ENCODE peak calls at places on chromosome 12, in six cellular contexts. One of them, this sample, is unnamed.

GRCh38 chr12:3168775-3169221 is 91.6 kb downstream of the TSPAN9 start:
- DNase-seq in HS-5: peak
- DNase-seq in AG04450: peak
- DNase-seq in activated CD8-positive, alpha-beta T cell treated with anti-CD3 and anti-CD28 coated beads for 36 hours: peak
- DNase-seq in GM04504: peak
- DNase-seq in fibroblast of the conjunctiva: peak
- DNase-seq in this sample: peak

GRCh38 chr12:87160848-87161601 is 868.2 kb downstream of the C12orf50 start:
- DNase-seq in HS-5: no peak
- DNase-seq in AG04450: no peak
- DNase-seq in activated CD8-positive, alpha-beta T cell treated with anti-CD3 and anti-CD28 coated beads for 36 hours: no peak
- DNase-seq in GM04504: no peak
- DNase-seq in fibroblast of the conjunctiva: no peak
- DNase-seq in this sample: no peak

GRCh38 chr12:95978774-95979173 is 17.4 kb downstream of the HAL start:
- DNase-seq in HS-5: no peak
- DNase-seq in AG04450: no peak
- DNase-seq in activated CD8-positive, alpha-beta T cell treated with anti-CD3 and anti-CD28 coated beads for 36 hours: no peak
- DNase-seq in GM04504: no peak
- DNase-seq in fibroblast of the conjunctiva: no peak
- DNase-seq in this sample: no peak

GRCh38 chr12:8687846-8688601 is 9.8 kb upstream of the RIMKLB start:
- DNase-seq in HS-5: peak
- DNase-seq in AG04450: peak
- DNase-seq in activated CD8-positive, alpha-beta T cell treated with anti-CD3 and anti-CD28 coated beads for 36 hours: no peak
- DNase-seq in GM04504: peak
- DNase-seq in fibroblast of the conjunctiva: peak
- DNase-seq in this sample: no peak

GRCh38 chr12:107379852-107380567 is 286.7 kb upstream of the CRY1 start:
- DNase-seq in HS-5: no peak
- DNase-seq in AG04450: no peak
- DNase-seq in activated CD8-positive, alpha-beta T cell treated with anti-CD3 and anti-CD28 coated beads for 36 hours: no peak
- DNase-seq in GM04504: peak
- DNase-seq in fibroblast of the conjunctiva: peak
- DNase-seq in this sample: no peak

GRCh38 chr12:49342914-49343731 is 3.6 kb upstream of the DNAJC22 start:
- DNase-seq in HS-5: no peak
- DNase-seq in AG04450: no peak
- DNase-seq in activated CD8-positive, alpha-beta T cell treated with anti-CD3 and anti-CD28 coated beads for 36 hours: peak
- DNase-seq in GM04504: no peak
- DNase-seq in fibroblast of the conjunctiva: no peak
- DNase-seq in this sample: peak

GRCh38 chr12:94815958-94816357 is 165.6 kb upstream of the TMCC3 start:
- DNase-seq in HS-5: no peak
- DNase-seq in AG04450: no peak
- DNase-seq in activated CD8-positive, alpha-beta T cell treated with anti-CD3 and anti-CD28 coated beads for 36 hours: no peak
- DNase-seq in GM04504: no peak
- DNase-seq in fibroblast of the conjunctiva: no peak
- DNase-seq in this sample: no peak

GRCh38 chr12:94659531-94659930 is 9.2 kb upstream of the TMCC3 start:
- DNase-seq in HS-5: no peak
- DNase-seq in AG04450: no peak
- DNase-seq in activated CD8-positive, alpha-beta T cell treated with anti-CD3 and anti-CD28 coated beads for 36 hours: no peak
- DNase-seq in GM04504: no peak
- DNase-seq in fibroblast of the conjunctiva: no peak
- DNase-seq in this sample: no peak

GRCh38 chr12:58920956-58921861 is 905 bp upstream of the LRIG3 start:
- DNase-seq in HS-5: no peak
- DNase-seq in AG04450: no peak
- DNase-seq in activated CD8-positive, alpha-beta T cell treated with anti-CD3 and anti-CD28 coated beads for 36 hours: peak
- DNase-seq in GM04504: no peak
- DNase-seq in fibroblast of the conjunctiva: no peak
- DNase-seq in this sample: no peak

This sample was measured in activated naive CD4-positive, alpha-beta T cell treated with anti-CD3 and anti-CD28 coated beads for 36 hours.